ENCODE peak calls at places on chromosomes 7 and 10, in ten cellular contexts. One of them, this sample, is unnamed.

GRCh38 chr10:111996103-111996502 is 187.5 kb downstream of the GPAM start:
- DNase-seq in lower leg skin: no peak
- DNase-seq in AG10803: no peak
- DNase-seq in AG04449: no peak
- DNase-seq in astrocyte of the spinal cord: no peak
- DNase-seq in A549: no peak
- DNase-seq in NT2/D1: no peak
- DNase-seq in astrocyte of the cerebellum: no peak
- DNase-seq in gastrocnemius medialis: no peak
- DNase-seq in Karpas-422: no peak
- DNase-seq in this sample: no peak

GRCh38 chr10:110544958-110545537 is 22.4 kb upstream of the SMC3 start:
- DNase-seq in astrocyte of the cerebellum: no peak
- DNase-seq in Karpas-422: no peak
- DNase-seq in lower leg skin: no peak
- DNase-seq in AG10803: peak
- DNase-seq in gastrocnemius medialis: no peak
- DNase-seq in A549: no peak
- DNase-seq in astrocyte of the spinal cord: peak
- DNase-seq in AG04449: no peak
- DNase-seq in NT2/D1: no peak
- DNase-seq in this sample: no peak

GRCh38 chr7:44257618-44258422 is 57.0 kb downstream of the YKT6 start:
- DNase-seq in astrocyte of the spinal cord: peak
- DNase-seq in lower leg skin: no peak
- DNase-seq in AG10803: peak
- DNase-seq in A549: peak
- DNase-seq in astrocyte of the cerebellum: peak
- DNase-seq in Karpas-422: peak
- DNase-seq in NT2/D1: no peak
- DNase-seq in gastrocnemius medialis: peak
- DNase-seq in AG04449: peak
- DNase-seq in this sample: peak

GRCh38 chr10:49508249-49508648 is 30.7 kb downstream of the ERCC6 start:
- DNase-seq in astrocyte of the cerebellum: no peak
- DNase-seq in astrocyte of the spinal cord: no peak
- DNase-seq in AG04449: no peak
- DNase-seq in A549: no peak
- DNase-seq in AG10803: no peak
- DNase-seq in Karpas-422: no peak
- DNase-seq in NT2/D1: no peak
- DNase-seq in lower leg skin: no peak
- DNase-seq in gastrocnemius medialis: no peak
- DNase-seq in this sample: no peak

GRCh38 chr10:62333135-62333889 is 40.9 kb upstream of the ZNF365 start:
- DNase-seq in lower leg skin: no peak
- DNase-seq in astrocyte of the cerebellum: no peak
- DNase-seq in A549: no peak
- DNase-seq in Karpas-422: no peak
- DNase-seq in astrocyte of the spinal cord: no peak
- DNase-seq in AG10803: no peak
- DNase-seq in AG04449: no peak
- DNase-seq in gastrocnemius medialis: no peak
- DNase-seq in NT2/D1: no peak
- DNase-seq in this sample: no peak

GRCh38 chr10:111473361-111473760 is 396.5 kb downstream of the ADRA2A start:
- DNase-seq in NT2/D1: no peak
- DNase-seq in lower leg skin: no peak
- DNase-seq in AG04449: no peak
- DNase-seq in A549: no peak
- DNase-seq in AG10803: no peak
- DNase-seq in astrocyte of the spinal cord: no peak
- DNase-seq in Karpas-422: no peak
- DNase-seq in gastrocnemius medialis: no peak
- DNase-seq in astrocyte of the cerebellum: no peak
- DNase-seq in this sample: no peak

GRCh38 chr10:33214174-33214573 is 120.3 kb downstream of the NRP1 start:
- DNase-seq in gastrocnemius medialis: no peak
- DNase-seq in AG10803: no peak
- DNase-seq in A549: no peak
- DNase-seq in NT2/D1: no peak
- DNase-seq in astrocyte of the cerebellum: no peak
- DNase-seq in AG04449: no peak
- DNase-seq in astrocyte of the spinal cord: no peak
- DNase-seq in Karpas-422: no peak
- DNase-seq in lower leg skin: no peak
- DNase-seq in this sample: no peak

GRCh38 chr7:75642810-75643486 is 95.8 kb downstream of the HIP1 start:
- DNase-seq in A549: peak
- DNase-seq in astrocyte of the cerebellum: peak
- DNase-seq in gastrocnemius medialis: no peak
- DNase-seq in NT2/D1: no peak
- DNase-seq in AG10803: peak
- DNase-seq in AG04449: no peak
- DNase-seq in Karpas-422: peak
- DNase-seq in lower leg skin: no peak
- DNase-seq in astrocyte of the spinal cord: peak
- DNase-seq in this sample: no peak

GRCh38 chr10:125396651-125397050 is 236.3 kb upstream of the CTBP2 start:
- DNase-seq in Karpas-422: peak
- DNase-seq in astrocyte of the cerebellum: peak
- DNase-seq in NT2/D1: no peak
- DNase-seq in gastrocnemius medialis: no peak
- DNase-seq in lower leg skin: no peak
- DNase-seq in AG10803: peak
- DNase-seq in AG04449: peak
- DNase-seq in astrocyte of the spinal cord: peak
- DNase-seq in A549: no peak
- DNase-seq in this sample: peak

GRCh38 chr7:93043393-93043985 is 74.3 kb downstream of the SAMD9 start:
- DNase-seq in Karpas-422: no peak
- DNase-seq in AG10803: peak
- DNase-seq in astrocyte of the cerebellum: peak
- DNase-seq in NT2/D1: no peak
- DNase-seq in lower leg skin: no peak
- DNase-seq in AG04449: peak
- DNase-seq in astrocyte of the spinal cord: peak
- DNase-seq in gastrocnemius medialis: no peak
- DNase-seq in A549: no peak
- DNase-seq in this sample: peak

GRCh38 chr7:116574025-116574822 is 49.4 kb downstream of the CAV1 start:
- DNase-seq in NT2/D1: no peak
- DNase-seq in AG04449: no peak
- DNase-seq in astrocyte of the spinal cord: no peak
- DNase-seq in astrocyte of the cerebellum: no peak
- DNase-seq in gastrocnemius medialis: no peak
- DNase-seq in AG10803: no peak
- DNase-seq in lower leg skin: no peak
- DNase-seq in A549: no peak
- DNase-seq in Karpas-422: no peak
- DNase-seq in this sample: no peak

DNA sequence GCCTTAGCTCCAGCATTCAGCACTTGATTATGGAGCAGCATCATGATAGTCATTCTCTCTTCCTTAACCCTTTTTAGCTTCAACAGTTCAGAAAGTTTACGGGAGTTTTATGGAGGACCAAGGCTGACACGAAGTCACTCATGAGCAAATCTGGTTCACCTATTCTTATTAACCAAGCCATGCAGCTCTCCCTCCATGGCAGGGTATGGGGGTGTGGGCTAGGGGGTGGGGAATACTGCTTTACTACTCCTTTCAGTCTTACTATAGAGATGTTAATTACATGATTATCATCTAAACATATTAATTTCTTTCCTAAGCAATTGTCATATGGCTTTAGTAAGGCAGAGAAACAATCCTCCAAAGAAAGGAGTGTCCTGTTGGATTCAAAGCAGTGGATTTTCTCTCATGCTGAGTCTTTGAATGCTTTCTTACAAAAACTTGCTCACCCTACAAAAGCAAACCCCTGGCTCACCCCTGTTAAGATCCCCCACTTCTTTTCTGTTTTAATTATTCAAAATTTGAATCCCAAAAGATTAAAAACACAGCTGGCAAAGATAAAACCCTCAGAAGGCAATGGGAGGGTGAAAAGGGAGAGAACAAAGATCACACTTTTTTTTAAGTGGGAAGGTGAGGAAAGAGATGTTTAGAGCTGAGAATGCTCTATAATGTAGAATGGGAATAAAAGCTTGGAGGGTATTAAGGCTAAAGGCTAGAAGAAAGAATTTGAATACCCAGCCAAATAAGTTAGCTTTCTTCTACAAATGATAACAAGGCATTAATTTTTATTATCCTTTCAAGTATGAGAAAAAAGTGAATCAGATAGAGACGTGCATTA is 46.4 kb upstream of the SEMA3E start:
- DNase-seq in lower leg skin: no peak
- DNase-seq in A549: no peak
- DNase-seq in AG04449: no peak
- DNase-seq in NT2/D1: peak
- DNase-seq in astrocyte of the spinal cord: no peak
- DNase-seq in Karpas-422: no peak
- DNase-seq in astrocyte of the cerebellum: no peak
- DNase-seq in gastrocnemius medialis: no peak
- DNase-seq in AG10803: no peak
- DNase-seq in this sample: no peak
- H3K4me3 ChIP-seq in lower leg skin: no peak
- H3K4me3 ChIP-seq in A549: no peak
- H3K4me3 ChIP-seq in AG04449: no peak
- H3K4me3 ChIP-seq in NT2/D1: no peak
- H3K4me3 ChIP-seq in astrocyte of the spinal cord: no peak
- H3K4me3 ChIP-seq in Karpas-422: no peak
- H3K4me3 ChIP-seq in astrocyte of the cerebellum: no peak
- H3K4me3 ChIP-seq in gastrocnemius medialis: no peak
- H3K4me3 ChIP-seq in AG10803: no peak
- H3K4me3 ChIP-seq in this sample: no peak

DNA sequence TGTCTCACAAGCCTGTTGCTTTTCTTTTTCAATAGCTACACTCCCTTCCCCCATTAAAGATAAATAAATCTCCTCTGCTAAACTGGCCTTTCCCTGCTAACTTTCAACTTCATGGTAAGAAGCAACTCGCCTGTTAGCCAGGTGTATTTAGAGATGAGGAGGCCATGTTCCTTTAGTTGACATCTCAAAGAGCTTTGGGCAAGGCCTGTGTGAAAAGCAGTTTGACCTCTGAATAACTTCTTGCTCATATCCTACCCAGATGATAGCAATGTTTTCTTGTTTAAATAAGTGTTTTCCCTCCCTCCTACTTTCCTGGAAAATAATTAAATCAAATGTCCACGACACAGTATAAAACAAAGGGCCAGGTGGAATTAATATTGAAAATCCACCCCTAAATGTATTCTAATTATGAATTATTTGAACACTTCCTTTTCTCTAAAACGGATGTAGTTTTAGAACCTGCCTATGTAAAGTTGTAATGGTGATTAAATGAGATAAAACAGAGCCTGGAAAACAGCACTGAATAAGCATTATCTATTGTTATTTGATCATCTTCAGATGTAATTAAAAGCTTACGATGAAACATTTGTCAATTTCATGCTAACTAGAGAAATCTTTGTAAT is 78.5 kb downstream of the HGF start:
- DNase-seq in lower leg skin: no peak
- DNase-seq in astrocyte of the cerebellum: no peak
- DNase-seq in Karpas-422: no peak
- DNase-seq in A549: no peak
- DNase-seq in AG10803: no peak
- DNase-seq in NT2/D1: no peak
- DNase-seq in AG04449: no peak
- DNase-seq in gastrocnemius medialis: no peak
- DNase-seq in astrocyte of the spinal cord: peak
- DNase-seq in this sample: no peak
- H3K4me3 ChIP-seq in lower leg skin: no peak
- H3K4me3 ChIP-seq in astrocyte of the cerebellum: no peak
- H3K4me3 ChIP-seq in Karpas-422: no peak
- H3K4me3 ChIP-seq in A549: no peak
- H3K4me3 ChIP-seq in AG10803: no peak
- H3K4me3 ChIP-seq in NT2/D1: no peak
- H3K4me3 ChIP-seq in AG04449: no peak
- H3K4me3 ChIP-seq in gastrocnemius medialis: no peak
- H3K4me3 ChIP-seq in astrocyte of the spinal cord: no peak
- H3K4me3 ChIP-seq in this sample: peak

DNA sequence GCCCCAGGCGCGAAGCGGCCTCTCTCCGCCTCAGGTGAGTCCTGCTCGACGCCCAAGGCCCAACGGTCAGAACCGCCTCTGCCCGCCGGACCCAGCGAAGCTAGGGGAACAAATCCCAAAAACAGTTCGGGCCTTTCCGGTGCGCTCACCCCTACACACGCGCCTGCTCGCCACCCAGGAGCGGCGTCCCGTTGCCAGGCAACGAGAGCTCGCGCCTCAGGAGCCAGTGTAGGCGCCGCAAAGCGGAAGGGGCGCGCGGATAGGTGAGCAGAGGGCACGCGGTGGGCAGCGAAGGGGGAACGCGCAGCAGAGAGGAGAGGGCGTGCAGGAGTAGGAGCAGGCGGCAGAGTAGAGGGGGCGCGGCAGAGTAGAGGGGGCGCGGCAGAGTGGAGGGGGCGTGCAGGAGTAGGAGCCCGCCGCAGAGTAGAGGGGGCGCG is at the start of the genes DYDC1 and DYDC2:
- DNase-seq in gastrocnemius medialis: no peak
- DNase-seq in astrocyte of the spinal cord: no peak
- DNase-seq in A549: no peak
- DNase-seq in AG10803: no peak
- DNase-seq in Karpas-422: no peak
- DNase-seq in lower leg skin: no peak
- DNase-seq in NT2/D1: peak
- DNase-seq in astrocyte of the cerebellum: no peak
- DNase-seq in AG04449: no peak
- DNase-seq in this sample: no peak
- H3K4me3 ChIP-seq in gastrocnemius medialis: peak
- H3K4me3 ChIP-seq in astrocyte of the spinal cord: peak
- H3K4me3 ChIP-seq in A549: peak
- H3K4me3 ChIP-seq in AG10803: no peak
- H3K4me3 ChIP-seq in Karpas-422: no peak
- H3K4me3 ChIP-seq in lower leg skin: peak
- H3K4me3 ChIP-seq in NT2/D1: peak
- H3K4me3 ChIP-seq in astrocyte of the cerebellum: peak
- H3K4me3 ChIP-seq in AG04449: peak
- H3K4me3 ChIP-seq in this sample: peak

DNA sequence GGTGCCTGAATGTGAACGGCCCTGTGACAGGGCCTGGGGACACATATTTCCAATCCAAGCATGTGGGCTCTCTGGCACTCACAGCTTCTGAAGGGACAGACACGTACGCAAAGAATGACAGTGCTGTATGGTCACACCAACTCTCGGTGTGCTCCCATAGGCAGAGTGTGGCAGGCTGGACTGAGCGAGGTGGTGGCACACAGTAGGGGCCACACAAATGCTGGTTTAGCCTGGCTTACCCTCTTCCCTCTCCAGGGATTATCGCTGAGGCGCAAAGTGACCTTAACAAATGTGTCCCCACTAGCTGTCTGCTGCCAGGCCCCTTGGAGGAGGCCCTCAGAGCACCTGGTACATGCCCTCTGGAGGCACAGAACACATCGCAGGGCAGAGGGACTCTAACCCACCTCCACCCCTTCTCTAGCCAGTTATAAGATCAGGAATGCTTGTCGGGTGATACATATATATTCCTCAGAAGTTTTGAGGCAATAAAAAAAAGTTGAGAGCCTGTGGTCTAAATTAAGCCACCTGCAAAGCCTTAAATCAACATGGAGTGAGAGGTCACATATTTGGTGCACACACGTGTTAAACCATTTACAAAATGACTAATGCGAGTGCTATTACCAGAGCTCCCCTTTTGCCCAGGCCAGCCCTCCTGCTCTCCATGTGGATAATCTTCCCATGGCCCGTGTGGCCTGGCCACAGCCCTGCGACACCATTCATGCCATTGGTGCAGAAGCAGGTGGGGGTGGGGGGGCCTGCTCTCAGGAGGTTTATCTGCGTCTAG is 262.8 kb upstream of the GRB10 start:
- DNase-seq in Karpas-422: no peak
- DNase-seq in astrocyte of the spinal cord: peak
- DNase-seq in AG10803: peak
- DNase-seq in gastrocnemius medialis: no peak
- DNase-seq in AG04449: peak
- DNase-seq in A549: peak
- DNase-seq in astrocyte of the cerebellum: peak
- DNase-seq in lower leg skin: peak
- DNase-seq in NT2/D1: no peak
- DNase-seq in this sample: no peak
- H3K4me3 ChIP-seq in Karpas-422: no peak
- H3K4me3 ChIP-seq in astrocyte of the spinal cord: no peak
- H3K4me3 ChIP-seq in AG10803: no peak
- H3K4me3 ChIP-seq in gastrocnemius medialis: no peak
- H3K4me3 ChIP-seq in AG04449: no peak
- H3K4me3 ChIP-seq in A549: no peak
- H3K4me3 ChIP-seq in astrocyte of the cerebellum: no peak
- H3K4me3 ChIP-seq in lower leg skin: no peak
- H3K4me3 ChIP-seq in NT2/D1: no peak
- H3K4me3 ChIP-seq in this sample: no peak